ENCODE peak calls at places on chromosomes 6 and 20, in six cellular contexts. Z is Kasumi-1, T is astrocyte of the spinal cord, X is NCI-H460, R is nephron progenitor cell, D is GF-D8. U is an unnamed sample.

GRCh38 chr6:3868544-3868943 is 19.4 kb downstream of the FAM50B start:
- DNase-seq in R (no peak), X (no peak), Z (no peak), D (no peak), T (peak), U (no peak)

GRCh38 chr6:155493694-155494143 is 38.1 kb upstream of the NOX3 start:
- DNase-seq in Z (no peak), R (no peak), D (no peak), T (peak), X (peak), U (peak)

GRCh38 chr6:22668307-22668706 is 98.9 kb downstream of the HDGFL1 start:
- DNase-seq in Z (no peak), D (no peak), R (no peak), X (no peak), T (peak), U (no peak)

GRCh38 chr6:41476407-41476806 is 69.8 kb upstream of the FOXP4 start:
- DNase-seq in D (no peak), R (no peak), T (no peak), Z (no peak), X (no peak), U (no peak)

GRCh38 chr20:15895126-15895525 is 678.1 kb downstream of the KIF16B start:
- DNase-seq in T (peak), D (no peak), R (no peak), Z (no peak), X (no peak), U (no peak)

GRCh38 chr6:109069746-109070145 is 24.9 kb downstream of the SESN1 start:
- DNase-seq in R (no peak), Z (no peak), D (no peak), T (no peak), X (no peak), U (no peak)

GRCh38 chr6:44228836-44229235 is 5.4 kb downstream of the SLC29A1 start:
- DNase-seq in Z (no peak), T (no peak), D (no peak), X (no peak), R (no peak), U (no peak)

GRCh38 chr6:617485-618100 is 39.3 kb downstream of the HUS1B start:
- DNase-seq in D (no peak), Z (no peak), T (no peak), X (no peak), R (no peak), U (no peak)

GRCh38 chr20:59807909-59808728 is 125.3 kb downstream of the SYCP2 start:
- DNase-seq in D (no peak), R (no peak), T (no peak), Z (no peak), X (no peak), U (no peak)

GRCh38 chr20:5070570-5070969 is 49.2 kb downstream of the PCNA start:
- DNase-seq in R (no peak), T (no peak), Z (no peak), X (no peak), D (no peak), U (no peak)

GRCh38 chr20:37346232-37346525 is 239 bp downstream of the SRC start:
- DNase-seq in R (no peak), Z (no peak), D (no peak), X (no peak), T (no peak), U (no peak)

GRCh38 chr20:19888269-19888669 is 128.9 kb upstream of the NAA20 start:
- DNase-seq in R (peak), Z (no peak), D (no peak), T (no peak), X (no peak), U (no peak)

GRCh38 chr6:169808608-169808967 is 57.2 kb downstream of the ERMARD start:
- DNase-seq in Z (no peak), X (no peak), R (no peak), D (no peak), T (no peak), U (no peak)

GRCh38 chr20:59908855-59909254 is 24.6 kb downstream of the SYCP2 start:
- DNase-seq in T (no peak), Z (no peak), X (no peak), R (no peak), D (no peak), U (no peak)

GRCh38 chr6:43086022-43086658 is 10.0 kb downstream of the PTK7 start:
- DNase-seq in Z (no peak), T (no peak), D (no peak), R (peak), X (no peak), U (no peak)

GRCh38 chr20:37581246-37581645 is 53.6 kb upstream of the BLCAP start:
- DNase-seq in X (no peak), D (no peak), T (no peak), R (no peak), Z (no peak), U (no peak)

GRCh38 chr6:166687538-166688259 is 60.6 kb upstream of the RPS6KA2 start:
- DNase-seq in T (no peak), R (peak), X (no peak), Z (no peak), D (no peak), U (no peak)

GRCh38 chr20:3239026-3239866 is at the start of gene SLC4A11:
- DNase-seq in R (peak), Z (peak), T (peak), X (peak), D (no peak), U (peak)

GRCh38 chr6:22447191-22447590 is 122.2 kb upstream of the HDGFL1 start:
- DNase-seq in R (peak), X (no peak), D (no peak), Z (no peak), T (no peak), U (no peak)

GRCh38 chr6:121592955-121593665 is 157.7 kb downstream of the GJA1 start:
- DNase-seq in R (no peak), X (no peak), D (no peak), T (no peak), Z (no peak), U (no peak)

GRCh38 chr6:34247481-34248197 is 1.2 kb downstream of the SMIM29 start:
- DNase-seq in Z (no peak), T (no peak), D (no peak), R (no peak), X (no peak), U (no peak)

GRCh38 chr20:2329286-2329685 is 33.5 kb downstream of the TGM3 start:
- DNase-seq in Z (no peak), X (no peak), T (no peak), D (no peak), R (no peak), U (no peak)

GRCh38 chr20:38043512-38044300 is 10.2 kb downstream of the RPRD1B start:
- DNase-seq in Z (no peak), X (no peak), T (peak), D (no peak), R (no peak), U (peak)

GRCh38 chr6:87430499-87430898 is 22.7 kb downstream of the CFAP206 start:
- DNase-seq in X (no peak), Z (no peak), R (no peak), T (no peak), D (no peak), U (no peak)

GRCh38 chr6:105522626-105523322 is 119.9 kb upstream of the PREP start:
- DNase-seq in R (no peak), Z (no peak), T (peak), X (peak), D (no peak), U (no peak)

GRCh38 chr20:25300496-25301170 is 52.7 kb downstream of the PYGB start:
- DNase-seq in D (no peak), T (peak), R (no peak), X (no peak), Z (no peak), U (no peak)

GRCh38 chr6:74899416-74899815 is 306.4 kb downstream of the COL12A1 start:
- DNase-seq in Z (no peak), D (no peak), R (no peak), T (peak), X (no peak), U (no peak)

GRCh38 chr6:53322188-53323029 is 26.3 kb downstream of the ELOVL5 start:
- DNase-seq in Z (no peak), R (no peak), X (no peak), T (peak), D (no peak), U (no peak)

GRCh38 chr6:152635949-152636674 is 1.1 kb downstream of the SYNE1 start:
- DNase-seq in R (peak), T (peak), D (no peak), Z (no peak), X (no peak), U (no peak)

GRCh38 chr6:157380779-157381561 is at the start of gene ZDHHC14:
- DNase-seq in X (peak), R (peak), Z (peak), T (peak), D (peak), U (peak)

GRCh38 chr6:28258877-28259777 is at the start of gene NKAPL:
- DNase-seq in X (no peak), R (no peak), T (peak), Z (no peak), D (no peak), U (no peak)

GRCh38 chr6:27940766-27941165 is 16.3 kb upstream of the OR2B6 start:
- DNase-seq in Z (no peak), T (no peak), D (no peak), R (no peak), X (no peak), U (no peak)

GRCh38 chr6:169669889-169670288 is 31.9 kb downstream of the WDR27 start:
- DNase-seq in R (no peak), T (peak), Z (peak), X (no peak), D (no peak), U (no peak)

GRCh38 chr6:137269803-137270202 is 50.6 kb upstream of the IFNGR1 start:
- DNase-seq in T (no peak), Z (no peak), X (no peak), R (no peak), D (no peak), U (no peak)

GRCh38 chr6:9412951-9413559 is 977.7 kb upstream of the SLC35B3 start:
- DNase-seq in T (no peak), R (peak), D (no peak), Z (peak), X (peak), U (peak)

GRCh38 chr20:48767269-48767960 is 60.4 kb downstream of the PREX1 start:
- DNase-seq in R (no peak), Z (no peak), D (no peak), T (no peak), X (no peak), U (no peak)

GRCh38 chr6:14707971-14708465 is 537.9 kb upstream of the JARID2 start:
- DNase-seq in T (no peak), Z (no peak), D (no peak), R (no peak), X (no peak), U (no peak)

GRCh38 chr6:157909282-157909664 is 72.4 kb upstream of the SYNJ2 start:
- DNase-seq in X (no peak), R (no peak), Z (no peak), T (no peak), D (no peak), U (no peak)

GRCh38 chr20:22805219-22805618 is 220.8 kb upstream of the FOXA2 start:
- DNase-seq in R (peak), T (peak), X (no peak), D (no peak), Z (no peak), U (no peak)

GRCh38 chr6:100177956-100178355 is 183.9 kb upstream of the MCHR2 start:
- DNase-seq in T (no peak), D (no peak), R (no peak), X (no peak), Z (no peak), U (no peak)